ENCODE peak calls at places on chromosomes 12 and 14, in seven cellular contexts. B is type B pancreatic cell; L is nephron progenitor cell; Y is A673; W is AML-193; K is left ventricle myocardium inferior; M is stimulated activated CD4-positive, alpha-beta T cell treated with anti-CD3 and anti-CD28 coated beads, TNF-alpha, amount 100 ng/mL, for 48 hours. G is an unnamed sample.

GRCh38 chr12:57069522-57069921 is 9.1 kb downstream of the NEMP1 start:
- DNase-seq in W (peak), L (peak), Y (peak), M (no peak), B (no peak), K (no peak), G (peak)

GRCh38 chr14:69337984-69338383 is 60.1 kb downstream of the ERH start:
- DNase-seq in Y (no peak), B (no peak), K (no peak), W (no peak), M (no peak), L (no peak), G (no peak)

GRCh38 chr14:33062476-33062875 is 123.8 kb downstream of the NPAS3 start:
- DNase-seq in K (no peak), W (no peak), M (no peak), Y (no peak), L (no peak), B (no peak), G (no peak)

GRCh38 chr12:1917172-1918070 is 1.0 kb downstream of the CACNA2D4 start:
- DNase-seq in K (no peak), L (no peak), W (peak), Y (no peak), B (peak), M (no peak), G (peak)

GRCh38 chr14:34750670-34751069 is 36.3 kb upstream of the CFL2 start:
- DNase-seq in K (no peak), Y (no peak), L (no peak), B (no peak), M (no peak), W (no peak), G (no peak)

GRCh38 chr12:77609016-77609415 is 221.7 kb upstream of the NAV3 start:
- DNase-seq in L (no peak), M (no peak), K (no peak), W (no peak), Y (no peak), B (no peak), G (no peak)

GRCh38 chr14:101288436-101289229 is 272.7 kb upstream of the DIO3 start:
- DNase-seq in M (no peak), B (no peak), L (peak), K (no peak), Y (no peak), W (no peak), G (no peak)

GRCh38 chr14:94408546-94409095 is 20.2 kb upstream of the SERPINA1 start:
- DNase-seq in W (no peak), L (no peak), K (no peak), M (no peak), B (no peak), Y (no peak), G (no peak)